ENCODE peak calls at places on chromosomes 13 and 19, in seven cellular contexts. One of them, this sample, is unnamed.

GRCh38 chr13:64276232-64276631 is 2860.6 kb upstream of the PCDH20 start:
- DNase-seq in RWPE1: no peak
- DNase-seq in neural crest cell: no peak
- DNase-seq in fibroblast of lung: peak; percentile 36
- DNase-seq in progenitor cell of endocrine pancreas: no peak
- DNase-seq in left ventricle myocardium inferior: no peak
- DNase-seq in endothelial cell: no peak
- DNase-seq in this sample: no peak

GRCh38 chr19:33477781-33478180 is 43.8 kb downstream of the PEPD start:
- DNase-seq in RWPE1: no peak
- DNase-seq in neural crest cell: no peak
- DNase-seq in fibroblast of lung: peak; percentile 77
- DNase-seq in progenitor cell of endocrine pancreas: no peak
- DNase-seq in left ventricle myocardium inferior: no peak
- DNase-seq in endothelial cell: no peak
- DNase-seq in this sample: no peak

GRCh38 chr19:13846533-13847032 is 30.4 kb upstream of the NANOS3 start:
- DNase-seq in RWPE1: no peak
- DNase-seq in neural crest cell: peak; percentile 67
- DNase-seq in fibroblast of lung: peak; percentile 94
- DNase-seq in progenitor cell of endocrine pancreas: peak; percentile 74
- DNase-seq in left ventricle myocardium inferior: peak; percentile 86
- DNase-seq in endothelial cell: peak; percentile 87
- DNase-seq in this sample: peak; percentile 97

GRCh38 chr19:15170345-15170744 is 30.4 kb downstream of the NOTCH3 start:
- DNase-seq in RWPE1: no peak
- DNase-seq in neural crest cell: no peak
- DNase-seq in fibroblast of lung: no peak
- DNase-seq in progenitor cell of endocrine pancreas: no peak
- DNase-seq in left ventricle myocardium inferior: no peak
- DNase-seq in endothelial cell: no peak
- DNase-seq in this sample: no peak

GRCh38 chr19:50459067-50459456 is 17.2 kb upstream of the EMC10 start:
- DNase-seq in RWPE1: no peak
- DNase-seq in neural crest cell: no peak
- DNase-seq in fibroblast of lung: no peak
- DNase-seq in progenitor cell of endocrine pancreas: no peak
- DNase-seq in left ventricle myocardium inferior: no peak
- DNase-seq in endothelial cell: no peak
- DNase-seq in this sample: no peak

GRCh38 chr13:103406967-103407366 is 340.8 kb upstream of the SLC10A2 start:
- DNase-seq in RWPE1: no peak
- DNase-seq in neural crest cell: no peak
- DNase-seq in fibroblast of lung: no peak
- DNase-seq in progenitor cell of endocrine pancreas: no peak
- DNase-seq in left ventricle myocardium inferior: no peak
- DNase-seq in endothelial cell: no peak
- DNase-seq in this sample: no peak

GRCh38 chr19:32870154-32870573 is 597 bp upstream of the SLC7A9 start:
- DNase-seq in RWPE1: no peak
- DNase-seq in neural crest cell: no peak
- DNase-seq in fibroblast of lung: no peak
- DNase-seq in progenitor cell of endocrine pancreas: peak; percentile 37
- DNase-seq in left ventricle myocardium inferior: no peak
- DNase-seq in endothelial cell: no peak
- DNase-seq in this sample: no peak

GRCh38 chr13:42807866-42808265 is 26.5 kb downstream of the FAM216B start:
- DNase-seq in RWPE1: peak; percentile 61
- DNase-seq in neural crest cell: no peak
- DNase-seq in fibroblast of lung: peak; percentile 43
- DNase-seq in progenitor cell of endocrine pancreas: no peak
- DNase-seq in left ventricle myocardium inferior: no peak
- DNase-seq in endothelial cell: no peak
- DNase-seq in this sample: no peak

GRCh38 chr19:55642153-55643002 is 1.1 kb upstream of the ZNF581 start:
- DNase-seq in RWPE1: no peak
- DNase-seq in neural crest cell: no peak
- DNase-seq in fibroblast of lung: peak; percentile 43
- DNase-seq in progenitor cell of endocrine pancreas: no peak
- DNase-seq in left ventricle myocardium inferior: no peak
- DNase-seq in endothelial cell: no peak
- DNase-seq in this sample: no peak

GRCh38 chr13:97914537-97914936 is 38.9 kb upstream of the IPO5 start:
- DNase-seq in RWPE1: no peak
- DNase-seq in neural crest cell: no peak
- DNase-seq in fibroblast of lung: peak; percentile 79
- DNase-seq in progenitor cell of endocrine pancreas: no peak
- DNase-seq in left ventricle myocardium inferior: no peak
- DNase-seq in endothelial cell: no peak
- DNase-seq in this sample: no peak

GRCh38 chr13:97912139-97912535 is 41.3 kb upstream of the IPO5 start:
- DNase-seq in RWPE1: no peak
- DNase-seq in neural crest cell: no peak
- DNase-seq in fibroblast of lung: no peak
- DNase-seq in progenitor cell of endocrine pancreas: no peak
- DNase-seq in left ventricle myocardium inferior: no peak
- DNase-seq in endothelial cell: no peak
- DNase-seq in this sample: no peak

GRCh38 chr13:97913206-97913605 is 40.3 kb upstream of the IPO5 start:
- DNase-seq in RWPE1: no peak
- DNase-seq in neural crest cell: no peak
- DNase-seq in fibroblast of lung: no peak
- DNase-seq in progenitor cell of endocrine pancreas: no peak
- DNase-seq in left ventricle myocardium inferior: no peak
- DNase-seq in endothelial cell: no peak
- DNase-seq in this sample: no peak

GRCh38 chr13:97911311-97912138 is 42.0 kb upstream of the IPO5 start:
- DNase-seq in RWPE1: no peak
- DNase-seq in neural crest cell: no peak
- DNase-seq in fibroblast of lung: peak; percentile 40
- DNase-seq in progenitor cell of endocrine pancreas: no peak
- DNase-seq in left ventricle myocardium inferior: no peak
- DNase-seq in endothelial cell: peak; percentile 5
- DNase-seq in this sample: no peak
- TF ChIP-seq CTCF in RWPE1: no peak
- TF ChIP-seq CTCF in neural crest cell: peak; percentile 46
- TF ChIP-seq CTCF in fibroblast of lung: no peak
- TF ChIP-seq CTCF in progenitor cell of endocrine pancreas: peak; percentile 44
- TF ChIP-seq CTCF in left ventricle myocardium inferior: peak; percentile 48
- TF ChIP-seq CTCF in endothelial cell: peak; percentile 33
- TF ChIP-seq CTCF in this sample: peak; percentile 22

GRCh38 chr13:28817204-28817603 is 2.9 kb upstream of the MTUS2 start:
- DNase-seq in RWPE1: no peak
- DNase-seq in neural crest cell: no peak
- DNase-seq in fibroblast of lung: no peak
- DNase-seq in progenitor cell of endocrine pancreas: no peak
- DNase-seq in left ventricle myocardium inferior: no peak
- DNase-seq in endothelial cell: peak; percentile 12
- DNase-seq in this sample: no peak

GRCh38 chr13:28820099-28821051 is at the start of gene MTUS2:
- DNase-seq in RWPE1: no peak
- DNase-seq in neural crest cell: peak; percentile 11
- DNase-seq in fibroblast of lung: no peak
- DNase-seq in progenitor cell of endocrine pancreas: peak; percentile 24
- DNase-seq in left ventricle myocardium inferior: no peak
- DNase-seq in endothelial cell: peak; percentile 15
- DNase-seq in this sample: no peak

GRCh38 chr13:28819046-28819747 is 942 bp upstream of the MTUS2 start:
- DNase-seq in RWPE1: no peak
- DNase-seq in neural crest cell: peak; percentile 4
- DNase-seq in fibroblast of lung: peak; percentile 7
- DNase-seq in progenitor cell of endocrine pancreas: no peak
- DNase-seq in left ventricle myocardium inferior: no peak
- DNase-seq in endothelial cell: no peak
- DNase-seq in this sample: no peak

GRCh38 chr13:28822161-28822560 is 2.0 kb downstream of the MTUS2 start:
- DNase-seq in RWPE1: no peak
- DNase-seq in neural crest cell: no peak
- DNase-seq in fibroblast of lung: no peak
- DNase-seq in progenitor cell of endocrine pancreas: no peak
- DNase-seq in left ventricle myocardium inferior: no peak
- DNase-seq in endothelial cell: no peak
- DNase-seq in this sample: no peak

DNA sequence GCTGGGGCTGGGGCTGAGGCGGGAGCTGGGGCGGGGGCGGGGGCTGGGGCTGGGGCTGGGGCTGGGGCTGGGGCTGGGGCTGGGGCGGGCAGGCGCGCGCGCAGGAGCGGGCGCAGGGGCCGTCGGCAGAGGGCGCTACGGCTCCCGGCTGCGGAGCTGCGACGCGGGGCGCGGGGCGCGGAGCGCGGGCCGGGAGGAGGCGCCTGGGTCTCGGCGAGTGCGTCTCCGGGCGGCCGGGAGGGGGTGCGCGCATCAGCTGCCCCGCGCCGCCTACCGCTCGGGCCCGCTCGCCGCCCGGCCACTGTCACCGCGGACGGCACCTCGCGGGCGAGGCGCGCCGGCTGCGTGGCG is 416 bp upstream of the MTUS2 start:
- DNase-seq in RWPE1: no peak
- DNase-seq in neural crest cell: peak; percentile 68
- DNase-seq in fibroblast of lung: peak; percentile 30
- DNase-seq in progenitor cell of endocrine pancreas: peak; percentile 81
- DNase-seq in left ventricle myocardium inferior: peak; percentile 69
- DNase-seq in endothelial cell: peak; percentile 87
- DNase-seq in this sample: no peak
- TF ChIP-seq CTCF in RWPE1: peak; percentile 10
- TF ChIP-seq CTCF in neural crest cell: peak; percentile 56
- TF ChIP-seq CTCF in fibroblast of lung: no peak
- TF ChIP-seq CTCF in progenitor cell of endocrine pancreas: peak; percentile 60
- TF ChIP-seq CTCF in left ventricle myocardium inferior: peak; percentile 49
- TF ChIP-seq CTCF in endothelial cell: no peak
- TF ChIP-seq CTCF in this sample: no peak

DNA sequence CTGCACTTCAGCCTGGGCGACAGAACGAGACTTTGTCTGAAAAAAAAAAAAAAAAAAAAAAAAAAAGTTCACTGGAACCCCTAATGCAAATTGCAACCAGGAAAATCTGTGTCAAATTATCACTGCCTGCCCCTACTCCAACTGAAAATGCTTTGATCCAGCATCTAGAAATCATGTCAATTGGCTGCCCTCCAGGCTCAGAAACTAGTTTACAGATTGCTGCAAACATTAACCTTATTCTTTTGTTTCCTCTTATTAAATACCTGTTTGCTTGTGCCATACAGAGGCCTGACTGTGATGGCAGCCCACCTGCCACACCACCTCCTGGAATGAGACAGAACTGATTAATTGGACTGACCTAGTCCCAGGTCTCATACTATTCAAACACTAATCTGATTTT is 18.6 kb upstream of the AKT2 start:
- DNase-seq in RWPE1: no peak
- DNase-seq in neural crest cell: no peak
- DNase-seq in fibroblast of lung: no peak
- DNase-seq in progenitor cell of endocrine pancreas: no peak
- DNase-seq in left ventricle myocardium inferior: no peak
- DNase-seq in endothelial cell: no peak
- DNase-seq in this sample: no peak
- TF ChIP-seq CTCF in RWPE1: no peak
- TF ChIP-seq CTCF in neural crest cell: no peak
- TF ChIP-seq CTCF in fibroblast of lung: no peak
- TF ChIP-seq CTCF in progenitor cell of endocrine pancreas: no peak
- TF ChIP-seq CTCF in left ventricle myocardium inferior: no peak
- TF ChIP-seq CTCF in endothelial cell: no peak
- TF ChIP-seq CTCF in this sample: no peak

GRCh38 chr13:27797228-27797624 is 4.9 kb downstream of the GSX1 start:
- DNase-seq in RWPE1: peak; percentile 22
- DNase-seq in neural crest cell: peak; percentile 53
- DNase-seq in fibroblast of lung: peak; percentile 15
- DNase-seq in progenitor cell of endocrine pancreas: peak; percentile 43
- DNase-seq in left ventricle myocardium inferior: no peak
- DNase-seq in endothelial cell: peak; percentile 79
- DNase-seq in this sample: no peak
- TF ChIP-seq CTCF in RWPE1: no peak
- TF ChIP-seq CTCF in neural crest cell: peak; percentile 62
- TF ChIP-seq CTCF in fibroblast of lung: no peak
- TF ChIP-seq CTCF in progenitor cell of endocrine pancreas: peak; percentile 62
- TF ChIP-seq CTCF in left ventricle myocardium inferior: no peak
- TF ChIP-seq CTCF in endothelial cell: peak; percentile 47
- TF ChIP-seq CTCF in this sample: no peak

GRCh38 chr19:48351341-48351752 is 12.4 kb downstream of the TMEM143 start:
- DNase-seq in RWPE1: peak; percentile 45
- DNase-seq in neural crest cell: peak; percentile 85
- DNase-seq in fibroblast of lung: peak; percentile 26
- DNase-seq in progenitor cell of endocrine pancreas: peak; percentile 65
- DNase-seq in left ventricle myocardium inferior: peak; percentile 67
- DNase-seq in endothelial cell: peak; percentile 81
- DNase-seq in this sample: peak; percentile 70
- TF ChIP-seq CTCF in RWPE1: peak; percentile 75
- TF ChIP-seq CTCF in neural crest cell: peak; percentile 78
- TF ChIP-seq CTCF in fibroblast of lung: peak; percentile 54
- TF ChIP-seq CTCF in progenitor cell of endocrine pancreas: peak; percentile 73
- TF ChIP-seq CTCF in left ventricle myocardium inferior: peak; percentile 81
- TF ChIP-seq CTCF in endothelial cell: peak; percentile 73
- TF ChIP-seq CTCF in this sample: peak; percentile 71

GRCh38 chr19:4600082-4600481 is 39.2 kb upstream of the TNFAIP8L1 start:
- DNase-seq in RWPE1: no peak
- DNase-seq in neural crest cell: no peak
- DNase-seq in fibroblast of lung: no peak
- DNase-seq in progenitor cell of endocrine pancreas: no peak
- DNase-seq in left ventricle myocardium inferior: no peak
- DNase-seq in endothelial cell: no peak
- DNase-seq in this sample: no peak
- TF ChIP-seq CTCF in RWPE1: no peak
- TF ChIP-seq CTCF in neural crest cell: no peak
- TF ChIP-seq CTCF in fibroblast of lung: no peak
- TF ChIP-seq CTCF in progenitor cell of endocrine pancreas: no peak
- TF ChIP-seq CTCF in left ventricle myocardium inferior: no peak
- TF ChIP-seq CTCF in endothelial cell: no peak
- TF ChIP-seq CTCF in this sample: no peak

This sample was measured in natural killer cell.